ENCODE peak calls at places on chromosomes 13 and 19, in four cellular contexts. S is breast epithelium, D is GM23338, C is stomach. L is an unnamed sample. For H3K4me1, the result is how much of the 10 kb centered on the place peaks cover.

GRCh38 chr13:25109341-25109740 is 13.4 kb downstream of the PABPC3 start:
- DNase-seq in S (no peak), D (no peak), C (no peak), L (peak)

GRCh38 chr13:24251525-24251924 is 57.9 kb upstream of the C1QTNF9 start:
- DNase-seq in D (no peak), C (no peak), S (no peak), L (no peak)

GRCh38 chr13:94300401-94300800 is 179.1 kb downstream of the DCT start:
- DNase-seq in S (no peak), C (no peak), D (no peak), L (no peak)

GRCh38 chr13:42696191-42696590 is 85.2 kb upstream of the FAM216B start:
- DNase-seq in D (no peak), S (no peak), C (no peak), L (no peak)

GRCh38 chr19:21595185-21595584 is 89.8 kb downstream of the ZNF429 start:
- DNase-seq in D (no peak), S (no peak), C (no peak), L (no peak)

GRCh38 chr19:15555759-15556633 is 47.7 kb downstream of the CYP4F22 start:
- DNase-seq in D (peak), C (peak), S (peak), L (peak)

GRCh38 chr19:3687774-3688706 is 12.2 kb downstream of the PIP5K1C start:
- DNase-seq in C (peak), D (peak), S (peak), L (no peak)

GRCh38 chr13:76667551-76667950 is 218.7 kb downstream of the KCTD12 start:
- DNase-seq in S (no peak), D (no peak), C (no peak), L (no peak)

GRCh38 chr19:38691938-38692457 is 44.5 kb downstream of the ACTN4 start:
- DNase-seq in D (no peak), S (peak), C (no peak), L (no peak)

GRCh38 chr13:106063591-106064308 is 471.7 kb downstream of the EFNB2 start:
- DNase-seq in S (no peak), C (no peak), D (no peak), L (no peak)

GRCh38 chr19:36030264-36031148 is 2.2 kb downstream of the CLIP3 start:
- DNase-seq in D (peak), S (no peak), C (no peak), L (no peak)

GRCh38 chr19:37251308-37252229 is 33.6 kb downstream of the ZNF383 start:
- DNase-seq in C (peak), S (peak), D (no peak), L (peak)

GRCh38 chr19:36140289-36141038 is 598 bp downstream of the CAPNS1 start:
- DNase-seq in D (peak), C (peak), S (peak), L (no peak)

GRCh38 chr19:50759886-50760285 is 10.4 kb upstream of the GPR32 start:
- DNase-seq in C (no peak), S (no peak), D (peak), L (no peak)

GRCh38 chr19:29128203-29128602 is 84.7 kb downstream of the UQCRFS1 start:
- DNase-seq in S (no peak), D (no peak), C (no peak), L (no peak)

GRCh38 chr13:82593239-82593638 is 1289.0 kb downstream of the SLITRK1 start:
- DNase-seq in C (no peak), D (no peak), S (no peak), L (no peak)

GRCh38 chr19:58330458-58330857 is 3.7 kb downstream of the ZSCAN22 start:
- DNase-seq in S (no peak), C (peak), D (peak), L (no peak)

GRCh38 chr19:1418494-1418775 is 11.0 kb downstream of the DAZAP1 start:
- DNase-seq in S (no peak), C (no peak), D (no peak), L (no peak)

GRCh38 chr13:110106726-110107125 is 200.2 kb downstream of the COL4A1 start:
- DNase-seq in D (no peak), C (no peak), S (no peak), L (peak)

GRCh38 chr13:65095118-65095517 is 2135.0 kb downstream of the PCDH9 start:
- DNase-seq in D (no peak), S (no peak), C (no peak), L (no peak)

GRCh38 chr13:113784645-113785024 is 25.6 kb downstream of the TMEM255B start:
- DNase-seq in C (no peak), D (no peak), S (no peak), L (no peak)

GRCh38 chr19:45179063-45179847 is 671 bp downstream of the BLOC1S3 start:
- DNase-seq in C (peak), S (no peak), D (no peak), L (no peak)

GRCh38 chr13:113138792-113139551 is 16.4 kb downstream of the F10 start:
- DNase-seq in C (peak), S (no peak), D (no peak), L (no peak)

GRCh38 chr13:98823442-98823841 is 71.0 kb upstream of the SLC15A1 start:
- DNase-seq in S (no peak), C (no peak), D (no peak), L (no peak)

GRCh38 chr13:32428581-32429072 is 697 bp upstream of the N4BP2L1 start:
- DNase-seq in C (no peak), D (no peak), S (no peak), L (no peak)

GRCh38 chr19:6058411-6059201 is 51.7 kb downstream of the RFX2 start:
- DNase-seq in D (no peak), S (peak), C (no peak), L (peak)

GRCh38 chr13:48009298-48009697 is 8.2 kb upstream of the SUCLA2 start:
- DNase-seq in C (no peak), S (peak), D (no peak), L (no peak)

GRCh38 chr19:46745521-46746280 is at the start of gene FKRP:
- DNase-seq in D (peak), C (peak), S (no peak), L (no peak)

GRCh38 chr13:23087884-23088283 is 92.9 kb upstream of the SGCG start:
- DNase-seq in D (peak), C (no peak), S (no peak), L (no peak)

GRCh38 chr13:57044910-57045309 is 95.8 kb upstream of the PRR20A start:
- DNase-seq in D (no peak), C (no peak), S (no peak), L (no peak)

GRCh38 chr13:65966991-65967451 is 1263.1 kb downstream of the PCDH9 start:
- DNase-seq in D (peak), S (no peak), C (no peak), L (no peak)

GRCh38 chr19:17757125-17757524 is 5.8 kb downstream of the FCHO1 start:
- DNase-seq in S (peak), C (peak), D (no peak), L (no peak)

GRCh38 chr19:311813-312261 is 20.6 kb upstream of the PLPP2 start:
- DNase-seq in C (peak), D (no peak), S (no peak), L (no peak)

GRCh38 chr19:309206-309565 is 18.0 kb upstream of the PLPP2 start:
- DNase-seq in S (no peak), C (peak), D (no peak), L (no peak)

GRCh38 chr19:310141-310651 is 19.0 kb upstream of the PLPP2 start:
- DNase-seq in D (peak), S (no peak), C (peak), L (no peak)

GRCh38 chr19:308471-309205 is 17.4 kb upstream of the PLPP2 start:
- DNase-seq in S (no peak), C (peak), D (no peak), L (no peak)

DNA sequence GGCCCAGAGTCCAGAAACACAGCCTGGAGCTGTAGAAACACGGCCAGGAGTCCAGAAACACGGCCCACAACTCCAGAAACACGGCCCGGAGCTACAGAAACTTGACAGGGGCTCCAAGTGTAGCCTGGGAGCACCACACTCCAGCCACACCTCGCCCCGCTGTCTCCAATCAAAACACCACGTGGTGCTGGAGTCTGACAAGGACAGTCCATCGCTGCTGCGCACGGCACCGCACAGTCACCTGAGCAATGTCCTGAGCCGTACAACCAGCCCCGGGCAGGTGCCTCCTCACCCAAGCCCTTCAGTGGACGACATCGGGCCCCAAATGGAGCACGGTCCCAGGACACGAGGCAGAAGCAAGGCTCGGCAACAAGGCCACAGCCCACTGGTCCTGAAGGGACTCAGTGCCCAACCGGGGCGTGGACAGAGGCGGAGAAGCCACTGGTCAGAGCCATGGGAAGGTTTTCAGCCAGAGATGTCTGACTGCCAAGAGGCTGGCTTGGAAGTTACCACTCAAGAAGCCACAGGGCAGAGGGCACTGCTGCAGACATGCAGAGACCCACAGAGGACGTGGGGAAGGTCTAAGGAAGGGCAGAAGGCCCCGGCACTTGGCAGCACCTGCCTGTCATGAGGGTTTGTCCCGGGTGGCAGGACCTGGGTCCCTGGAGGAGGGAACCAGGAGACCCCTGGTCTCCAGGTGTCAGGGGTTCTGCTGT is 19.7 kb upstream of the PLPP2 start:
- DNase-seq in D (no peak), C (peak), S (no peak), L (no peak)
- H3K4me3 ChIP-seq in D (no peak), C (peak), S (peak), L (peak)

GRCh38 chr13:31114641-31115040 is 47.1 kb downstream of the HSPH1 start:
- DNase-seq in S (no peak), D (no peak), C (no peak), L (no peak)

GRCh38 chr13:31107109-31107508 is 54.6 kb downstream of the HSPH1 start:
- DNase-seq in C (no peak), D (no peak), S (no peak), L (no peak)

GRCh38 chr13:31110169-31110568 is 51.5 kb downstream of the HSPH1 start:
- DNase-seq in D (no peak), S (no peak), C (no peak), L (no peak)

GRCh38 chr13:31110617-31111016 is 51.1 kb downstream of the HSPH1 start:
- DNase-seq in C (no peak), S (no peak), D (no peak), L (no peak)

DNA sequence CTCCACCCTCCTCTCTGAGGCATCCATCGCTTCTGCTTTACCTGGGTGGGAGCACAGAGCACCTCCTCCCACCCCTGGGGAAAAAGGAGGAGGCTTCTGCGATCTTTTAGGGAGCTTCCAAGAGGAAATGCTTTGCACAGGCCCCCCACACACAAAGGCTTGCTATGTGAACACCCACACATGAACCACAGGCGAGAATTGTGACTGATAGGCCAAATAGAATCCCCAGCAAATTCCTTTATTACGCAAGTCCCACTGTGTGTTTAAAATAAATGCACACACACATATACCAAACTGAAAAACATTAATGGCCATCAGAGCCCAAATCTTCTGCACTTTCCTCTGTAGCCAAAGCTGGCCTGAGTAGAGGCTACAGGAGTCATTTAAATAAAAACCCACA is 50.6 kb downstream of the HSPH1 start:
- DNase-seq in C (no peak), S (no peak), D (no peak), L (no peak)
- H3K4me1 ChIP-seq in C (under half), S (under half), D (under half), L (under half)

GRCh38 chr13:78413887-78414553 is 189.3 kb downstream of the POU4F1 start:
- DNase-seq in C (no peak), D (no peak), S (no peak), L (no peak)
- TF ChIP-seq POLR2AphosphoS5 in C (no peak), D (no peak), S (no peak), L (no peak)

GRCh38 chr19:53333071-53333465 is 481 bp upstream of the ZNF845 start:
- DNase-seq in D (peak), S (peak), C (peak), L (peak)

GRCh38 chr19:53333466-53334449 is at the start of gene ZNF845:
- DNase-seq in D (peak), S (peak), C (peak), L (peak)

GRCh38 chr19:53328967-53329366 is 4.6 kb upstream of the ZNF845 start:
- DNase-seq in D (peak), S (no peak), C (no peak), L (peak)

GRCh38 chr19:53332484-53332883 is 1.1 kb upstream of the ZNF845 start:
- DNase-seq in C (no peak), D (peak), S (no peak), L (no peak)
- H3K4me3 ChIP-seq in C (peak), D (peak), S (peak), L (peak)

GRCh38 chr13:40992678-40993077 is 26.4 kb downstream of the ELF1 start:
- DNase-seq in S (no peak), D (no peak), C (no peak), L (no peak)

GRCh38 chr13:40994581-40995230 is 24.4 kb downstream of the ELF1 start:
- DNase-seq in D (no peak), C (no peak), S (no peak), L (no peak)

GRCh38 chr13:40993987-40994386 is 25.1 kb downstream of the ELF1 start:
- DNase-seq in C (peak), S (peak), D (peak), L (no peak)

GRCh38 chr13:40995997-40996396 is 23.1 kb downstream of the ELF1 start:
- DNase-seq in C (no peak), D (no peak), S (no peak), L (no peak)

DNA sequence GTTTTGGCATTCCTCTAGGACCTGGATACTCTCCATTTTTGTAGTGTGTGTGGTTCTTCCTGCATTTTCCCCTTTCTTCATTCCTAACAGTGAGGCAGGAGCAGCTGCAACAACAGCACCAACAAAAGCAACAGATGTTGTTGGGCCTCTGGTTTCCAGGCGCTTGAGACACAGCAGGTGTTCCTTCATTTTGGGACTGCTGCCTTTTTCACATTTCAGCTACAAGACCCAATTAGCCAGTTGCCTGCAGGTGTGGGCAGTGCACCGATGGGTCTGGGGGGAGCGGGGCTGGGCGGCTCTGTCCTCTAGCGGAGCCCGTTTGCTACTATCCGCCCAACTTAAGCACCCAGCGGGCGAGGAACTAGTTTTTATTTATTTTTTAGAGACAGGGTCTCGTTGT is 26.0 kb downstream of the ELF1 start:
- DNase-seq in C (no peak), S (no peak), D (peak), L (no peak)
- H3K4me1 ChIP-seq in C (under half), S (under half), D (under half), L (under half)

DNA sequence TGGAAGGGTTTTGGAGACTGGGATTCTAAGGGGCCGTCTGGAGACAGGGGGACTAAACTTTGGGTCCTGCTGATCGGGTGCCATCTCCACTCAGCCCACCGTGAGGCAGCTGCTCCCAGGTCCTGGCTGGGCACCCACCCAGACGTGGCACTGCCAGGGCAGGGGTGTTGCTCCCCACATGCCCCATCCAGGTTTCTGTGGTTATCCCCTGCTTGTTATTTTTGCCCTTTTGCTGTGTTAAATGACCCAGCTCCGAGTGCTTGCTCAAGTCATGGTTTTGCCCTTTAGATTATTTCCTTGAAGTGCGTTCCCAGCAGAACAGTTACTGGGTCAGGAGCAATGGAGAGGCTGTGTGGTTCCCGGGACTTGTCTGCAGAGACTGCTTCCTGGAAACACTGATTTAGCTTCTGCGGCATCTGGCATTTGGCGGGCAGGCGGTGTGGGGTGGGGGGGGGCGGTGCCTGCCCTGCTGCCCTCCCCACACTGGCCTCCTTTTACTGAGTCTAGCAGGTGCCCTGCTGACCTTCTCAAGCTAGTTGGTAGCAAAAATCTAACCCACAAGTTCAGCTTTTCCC is 1.9 kb downstream of the RAB11B start:
- DNase-seq in D (no peak), C (peak), S (no peak), L (no peak)
- TF ChIP-seq POLR2AphosphoS5 in D (no peak), C (peak), S (no peak), L (peak)

GRCh38 chr19:40721140-40721486 is 4.2 kb downstream of the ITPKC start:
- DNase-seq in C (no peak), D (no peak), S (no peak), L (no peak)
- H3K4me3 ChIP-seq in C (peak), D (no peak), S (peak), L (peak)

GRCh38 chr19:12783849-12784393 is 7.4 kb upstream of the JUNB start:
- DNase-seq in D (no peak), C (no peak), S (peak), L (no peak)
- H3K4me1 ChIP-seq in D (under half), C (half or more), S (under half), L (half or more)

GRCh38 chr19:9792191-9793050 is 23.9 kb upstream of the ZNF846 start:
- DNase-seq in S (peak), D (peak), C (peak), L (peak)
- TF ChIP-seq POLR2AphosphoS5 in S (peak), D (peak), C (no peak), L (peak)

L was measured in esophagus muscularis mucosa.